ENCODE peak calls at places on chromosomes 4 and X, in seven cellular contexts. M is MCF 10A, W is aorta, T is D341Med, O is fibroblast of pulmonary artery, N is psoas muscle, J is fibroblast of mammary gland. A is an unnamed sample.

GRCh38 chr4:38989487-38989886 is 42.7 kb downstream of the TMEM156 start:
- DNase-seq in M (peak), W (no peak), T (no peak), O (no peak), N (no peak), J (peak), A (no peak)

GRCh38 chr4:152485726-152486276 is 50.1 kb downstream of the FBXW7 start:
- DNase-seq in M (peak), W (no peak), T (no peak), O (peak), N (no peak), J (peak), A (peak)

GRCh38 chr4:119688439-119688838 is 59.8 kb upstream of the PDE5A start:
- DNase-seq in M (no peak), W (no peak), T (no peak), O (no peak), N (no peak), J (no peak), A (no peak)

GRCh38 chr4:117093581-117093980 is 8.2 kb upstream of the TRAM1L1 start:
- DNase-seq in M (peak), W (no peak), T (no peak), O (peak), N (no peak), J (peak), A (no peak)

GRCh38 chr4:165872443-165873297 is at the start of gene TLL1:
- DNase-seq in M (peak), W (no peak), T (no peak), O (peak), N (no peak), J (peak), A (no peak)

GRCh38 chr4:122758033-122758432 is 25.5 kb downstream of the BBS12 start:
- DNase-seq in M (peak), W (no peak), T (peak), O (peak), N (no peak), J (peak), A (peak)

GRCh38 chrX:17590892-17591740 is 146.2 kb upstream of the SCML1 start:
- DNase-seq in M (peak), W (peak), T (peak), O (peak), N (peak), J (peak), A (peak)

GRCh38 chr4:40848251-40848650 is 98.5 kb downstream of the NSUN7 start:
- DNase-seq in M (no peak), W (no peak), T (no peak), O (no peak), N (no peak), J (no peak), A (no peak)

A was measured in immature natural killer cell.